ENCODE peak calls at places on chromosomes 16 and 17, in four cellular contexts. B is A549, L is HepG2, M is GM12878. P is an unnamed sample.

GRCh38 chr16:593406-593805 is 3.5 kb downstream of the RAB40C start:
- DNase-seq in L (no peak), B (no peak), M (no peak), P (no peak)

GRCh38 chr16:74264806-74265205 is 31.8 kb upstream of the PSMD7 start:
- DNase-seq in B (no peak), L (no peak), M (no peak), P (no peak)

GRCh38 chr17:45314761-45315549 is 1.9 kb downstream of the MAP3K14 start:
- DNase-seq in L (no peak), M (no peak), B (peak; percentile 52), P (no peak)

GRCh38 chr17:47733047-47733413 is at the start of gene TBX21:
- DNase-seq in M (no peak), B (peak; percentile 80), L (peak; percentile 73), P (peak; percentile 93)

GRCh38 chr17:74950207-74950606 is 14.5 kb downstream of the OTOP3 start:
- DNase-seq in L (no peak), M (no peak), B (no peak), P (no peak)

GRCh38 chr17:68829211-68829610 is 126.0 kb downstream of the ABCA8 start:
- DNase-seq in M (no peak), L (no peak), B (no peak), P (no peak)

GRCh38 chr17:61337247-61337812 is 62.3 kb upstream of the TBX2 start:
- DNase-seq in L (no peak), B (no peak), M (no peak), P (no peak)

GRCh38 chr17:76271669-76272540 is 6.8 kb downstream of the UBALD2 start:
- DNase-seq in L (no peak), M (peak; percentile 91), B (no peak), P (peak; percentile 58)

GRCh38 chr17:63354251-63354650 is 91.9 kb downstream of the CYB561 start:
- DNase-seq in B (no peak), L (no peak), M (no peak), P (no peak)

GRCh38 chr17:42034059-42034458 is 14.2 kb downstream of the NKIRAS2 start:
- DNase-seq in M (no peak), L (no peak), B (no peak), P (no peak)

GRCh38 chr17:68738044-68738443 is 136.9 kb upstream of the FAM20A start:
- DNase-seq in L (no peak), B (no peak), M (no peak), P (no peak)

GRCh38 chr17:49031965-49032928 is 35.1 kb downstream of the IGF2BP1 start:
- DNase-seq in M (peak; percentile 16), L (peak; percentile 86), B (peak; percentile 87), P (peak; percentile 88)

GRCh38 chr16:78955206-78955605 is 645.3 kb downstream of the MAF start:
- DNase-seq in L (no peak), M (no peak), B (no peak), P (no peak)

GRCh38 chr17:54948380-54948779 is 20.1 kb downstream of the COX11 start:
- DNase-seq in L (peak; percentile 44), B (peak; percentile 36), M (no peak), P (no peak)

GRCh38 chr17:42055496-42055895 is 5.1 kb upstream of the C17orf113 start:
- DNase-seq in M (no peak), B (no peak), L (no peak), P (no peak)

GRCh38 chr17:80261159-80261894 is 675 bp downstream of the RNF213 start:
- DNase-seq in L (peak; percentile 90), B (peak; percentile 85), M (no peak), P (peak; percentile 75)

GRCh38 chr16:24851700-24852099 is 5.9 kb downstream of the SLC5A11 start:
- DNase-seq in L (no peak), M (no peak), B (peak; percentile 63), P (no peak)

GRCh38 chr16:66403531-66404145 is 23.5 kb upstream of the BEAN1 start:
- DNase-seq in B (no peak), L (no peak), M (no peak), P (no peak)

GRCh38 chr16:30637952-30638351 is 12.8 kb upstream of the PRR14 start:
- DNase-seq in M (no peak), L (peak; percentile 75), B (peak; percentile 82), P (peak; percentile 45)

GRCh38 chr17:39400547-39401411 is 647 bp downstream of the FBXL20 start:
- DNase-seq in B (no peak), M (no peak), L (no peak), P (peak; percentile 17)

GRCh38 chr16:56102159-56102798 is 89.0 kb upstream of the GNAO1 start:
- DNase-seq in M (no peak), B (no peak), L (no peak), P (peak; percentile 80)

GRCh38 chr16:1906052-1906845 is 12.0 kb downstream of the HS3ST6 start:
- DNase-seq in L (no peak), B (no peak), M (no peak), P (peak; percentile 49)

GRCh38 chr17:46928472-46929261 is 5.7 kb downstream of the GOSR2 start:
- DNase-seq in M (no peak), L (no peak), B (no peak), P (no peak)

GRCh38 chr17:74818306-74818705 is 41.4 kb downstream of the GRIN2C start:
- DNase-seq in B (no peak), M (no peak), L (no peak), P (no peak)

GRCh38 chr16:27823438-27823820 is 240.1 kb downstream of the GSG1L start:
- DNase-seq in B (no peak), M (no peak), L (no peak), P (no peak)

GRCh38 chr17:61650749-61651148 is 59.7 kb upstream of the NACA2 start:
- DNase-seq in L (no peak), M (no peak), B (no peak), P (no peak)

GRCh38 chr16:1613240-1613639 is 1.1 kb downstream of the CRAMP1 start:
- DNase-seq in M (no peak), L (no peak), B (no peak), P (no peak)

GRCh38 chr17:15920758-15921239 is 24.1 kb upstream of the ADORA2B start:
- DNase-seq in M (no peak), B (peak; percentile 95), L (peak; percentile 77), P (no peak)

GRCh38 chr17:10631048-10631700 is 25.9 kb downstream of the MYH3 start:
- DNase-seq in M (no peak), L (no peak), B (peak; percentile 44), P (peak; percentile 66)

GRCh38 chr16:1706386-1707192 is 594 bp downstream of the MAPK8IP3 start:
- DNase-seq in M (no peak), B (no peak), L (no peak), P (peak; percentile 74)

GRCh38 chr17:67639997-67640396 is 77.7 kb upstream of the NOL11 start:
- DNase-seq in M (no peak), L (no peak), B (no peak), P (no peak)

GRCh38 chr17:7215136-7215638 is 4.4 kb downstream of the DLG4 start:
- DNase-seq in L (peak; percentile 39), M (no peak), B (no peak), P (no peak)

GRCh38 chr17:38418693-38419507 is 9.4 kb upstream of the ARHGAP23 start:
- DNase-seq in M (no peak), B (no peak), L (no peak), P (peak; percentile 88)

GRCh38 chr16:30473231-30474061 is 904 bp downstream of the ITGAL start:
- DNase-seq in L (no peak), M (no peak), B (no peak), P (no peak)

GRCh38 chr16:47143329-47143676 is 442 bp downstream of the NETO2 start:
- DNase-seq in M (no peak), B (peak; percentile 84), L (peak; percentile 66), P (peak; percentile 92)

DNA sequence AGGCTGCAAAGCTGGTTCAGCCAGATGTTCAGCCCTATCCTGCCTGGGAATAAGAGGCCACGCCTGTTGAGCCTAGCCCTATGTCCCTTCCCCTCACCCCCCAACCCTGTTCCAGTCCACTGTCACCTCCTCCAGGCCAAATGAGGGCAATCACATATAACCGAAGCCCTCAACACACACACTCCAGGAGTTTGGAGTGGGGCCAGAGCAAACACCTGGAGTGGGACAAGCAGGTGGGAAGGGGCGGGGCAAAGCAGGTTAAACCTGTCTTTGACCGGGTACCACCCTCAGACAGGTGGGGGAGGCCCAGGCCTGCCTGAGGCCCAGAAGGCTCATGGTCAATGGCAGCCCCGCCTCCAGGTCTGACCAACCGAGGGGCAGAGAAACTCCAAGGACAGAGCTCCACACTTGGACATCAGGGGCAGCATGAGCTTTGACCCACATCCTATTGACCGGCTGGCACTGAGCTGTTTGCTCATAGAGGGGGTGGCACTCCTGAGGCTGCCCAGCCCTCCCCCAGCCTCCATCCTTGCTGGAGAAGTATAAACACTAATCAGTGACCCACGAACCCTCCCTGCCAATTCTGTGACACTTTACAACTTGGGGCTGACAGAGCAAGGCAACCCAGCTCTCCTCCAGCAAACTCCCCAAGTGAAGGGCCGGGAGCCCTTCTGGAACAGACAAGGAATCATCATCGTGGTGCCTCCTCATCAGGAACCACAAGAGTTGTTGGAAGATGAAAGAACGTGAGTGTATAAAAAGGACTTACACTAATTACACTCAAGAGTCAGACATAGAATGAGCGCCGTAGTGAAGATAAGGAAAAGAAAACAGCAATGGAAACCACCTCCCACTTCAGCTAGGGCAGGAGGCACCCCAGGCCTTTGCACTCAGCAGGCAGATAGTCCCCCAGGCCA is 1.5 kb downstream of the ESRP2 start:
- DNase-seq in M (no peak), L (peak; percentile 85), B (no peak), P (no peak)
- TF ChIP-seq PBX3 in M (no peak), L (no peak), B (no peak), P (no peak)

GRCh38 chr17:82889496-82890338 is 49.9 kb upstream of the ZNF750 start:
- DNase-seq in L (peak; percentile 92), M (no peak), B (no peak), P (no peak)
- TF ChIP-seq PBX3 in L (no peak), M (no peak), B (no peak), P (no peak)

GRCh38 chr17:35748979-35749378 is 4.1 kb downstream of the GAS2L2 start:
- DNase-seq in L (no peak), M (no peak), B (no peak), P (no peak)

GRCh38 chr17:35746956-35747355 is 6.1 kb downstream of the GAS2L2 start:
- DNase-seq in B (no peak), L (no peak), M (no peak), P (no peak)

GRCh38 chr17:35747540-35748017 is 5.5 kb downstream of the GAS2L2 start:
- DNase-seq in M (peak; percentile 17), B (peak; percentile 86), L (peak; percentile 54), P (peak; percentile 89)

GRCh38 chr17:35749560-35750412 is 3.3 kb downstream of the GAS2L2 start:
- DNase-seq in M (no peak), B (no peak), L (no peak), P (peak; percentile 68)

GRCh38 chr17:35748323-35748960 is 4.6 kb downstream of the GAS2L2 start:
- DNase-seq in L (no peak), B (no peak), M (no peak), P (peak; percentile 54)
- TF ChIP-seq PBX3 in L (no peak), B (no peak), M (no peak), P (no peak)

GRCh38 chr17:34913001-34913400 is 48.3 kb downstream of the CCT6B start:
- DNase-seq in M (no peak), L (no peak), B (no peak), P (no peak)

GRCh38 chr17:34917381-34917780 is 43.9 kb downstream of the CCT6B start:
- DNase-seq in M (no peak), L (no peak), B (no peak), P (no peak)

DNA sequence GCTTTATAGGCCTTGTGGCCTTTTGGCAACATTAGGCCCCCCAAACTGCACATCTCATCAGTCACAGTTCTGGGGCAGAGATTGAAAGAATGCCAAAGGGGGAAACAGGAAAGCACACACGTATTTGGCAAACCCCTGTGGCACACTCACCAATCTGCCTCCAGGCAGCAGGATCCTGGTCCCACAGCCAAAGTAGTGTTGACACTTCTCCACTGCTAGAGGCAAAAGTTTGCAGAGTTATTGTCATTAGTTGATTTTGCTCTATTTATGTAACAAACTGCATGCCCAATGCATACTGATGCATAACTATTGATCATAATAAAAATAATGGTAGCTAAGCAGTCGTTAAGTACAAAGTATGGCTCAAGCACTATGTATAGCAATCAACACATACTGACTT is 45.1 kb downstream of the CCT6B start:
- DNase-seq in B (no peak), L (no peak), M (no peak), P (no peak)
- TF ChIP-seq PBX3 in B (no peak), L (no peak), M (no peak), P (no peak)

P was measured in SK-N-SH.